ENCODE peak calls at places on chromosomes 1 and 21, in six cellular contexts. N is CD8-positive, alpha-beta T cell; E is epithelial cell of esophagus; R is A549; K is progenitor cell of endocrine pancreas; M is AG04450. X is an unnamed sample.

GRCh38 chr1:101188311-101188710 is 48.5 kb upstream of the S1PR1 start:
- DNase-seq in N (no peak), E (no peak), R (no peak), K (no peak), M (no peak), X (no peak)

GRCh38 chr21:36966846-36967657 is 583 bp upstream of the HLCS start:
- DNase-seq in N (peak), E (no peak), R (no peak), K (no peak), M (no peak), X (peak)

GRCh38 chr1:214008347-214008746 is 20.6 kb downstream of the PROX1 start:
- DNase-seq in N (no peak), E (no peak), R (no peak), K (no peak), M (no peak), X (no peak)

GRCh38 chr21:25735895-25736597 is 1.3 kb downstream of the GABPA start:
- DNase-seq in N (no peak), E (peak), R (no peak), K (no peak), M (no peak), X (peak)

GRCh38 chr1:10824821-10825540 is 28.5 kb upstream of the CASZ1 start:
- DNase-seq in N (no peak), E (peak), R (peak), K (no peak), M (peak), X (peak)

GRCh38 chr1:155978325-155978972 is at the start of gene ARHGEF2:
- DNase-seq in N (peak), E (peak), R (peak), K (peak), M (no peak), X (peak)

GRCh38 chr1:23609971-23610370 is 50.7 kb upstream of the ID3 start:
- DNase-seq in N (no peak), E (no peak), R (no peak), K (no peak), M (no peak), X (no peak)

GRCh38 chr1:29290414-29290980 is 54.2 kb downstream of the PTPRU start:
- DNase-seq in N (no peak), E (no peak), R (no peak), K (no peak), M (no peak), X (no peak)

GRCh38 chr1:58584082-58584895 is 7.2 kb upstream of the TACSTD2 start:
- DNase-seq in N (no peak), E (peak), R (peak), K (no peak), M (peak), X (peak)

GRCh38 chr1:164771568-164772350 is 212.8 kb downstream of the PBX1 start:
- DNase-seq in N (no peak), E (peak), R (no peak), K (no peak), M (no peak), X (peak)

GRCh38 chr1:35881850-35882273 is 1.1 kb upstream of the AGO1 start:
- DNase-seq in N (no peak), E (peak), R (no peak), K (no peak), M (no peak), X (no peak)

GRCh38 chr1:54996869-54997710 is 1.6 kb upstream of the BSND start:
- DNase-seq in N (no peak), E (peak), R (no peak), K (no peak), M (no peak), X (no peak)

GRCh38 chr21:32951041-32951440 is 74.7 kb upstream of the OLIG2 start:
- DNase-seq in N (no peak), E (no peak), R (no peak), K (no peak), M (no peak), X (no peak)

GRCh38 chr1:180261524-180262160 is 31.6 kb downstream of the LHX4 start:
- DNase-seq in N (no peak), E (no peak), R (no peak), K (no peak), M (no peak), X (no peak)

GRCh38 chr1:67662884-67663283 is 22.1 kb upstream of the GADD45A start:
- DNase-seq in N (no peak), E (no peak), R (no peak), K (no peak), M (no peak), X (no peak)

GRCh38 chr1:38360807-38361206 is 314.2 kb upstream of the POU3F1 start:
- DNase-seq in N (no peak), E (no peak), R (no peak), K (no peak), M (no peak), X (no peak)

GRCh38 chr1:206555473-206555935 is 48.2 kb downstream of the RASSF5 start:
- DNase-seq in N (peak), E (no peak), R (no peak), K (no peak), M (no peak), X (no peak)

GRCh38 chr1:236063919-236064673 is 794 bp downstream of the NID1 start:
- DNase-seq in N (no peak), E (peak), R (peak), K (peak), M (no peak), X (no peak)

DNA sequence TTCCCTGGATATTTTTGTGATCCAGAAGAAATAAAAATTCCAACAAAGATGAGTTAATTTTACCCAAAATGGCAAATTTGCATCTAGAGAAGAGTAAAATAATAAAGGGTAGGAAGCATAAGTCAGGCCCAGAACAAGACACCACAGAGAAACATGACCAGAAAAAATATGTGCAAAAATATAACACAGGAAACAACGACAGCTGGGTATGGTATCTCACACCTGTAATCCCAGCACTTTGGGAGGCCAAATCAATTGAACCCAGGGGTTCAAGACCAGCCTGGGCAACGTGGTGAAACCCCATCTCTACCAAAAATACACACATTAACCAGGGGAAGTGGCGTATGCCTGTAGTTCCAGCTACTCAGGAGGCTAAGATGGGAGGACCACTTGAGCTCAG is 39.7 kb upstream of the SDC3 start:
- DNase-seq in N (no peak), E (no peak), R (no peak), K (no peak), M (no peak), X (no peak)
- TF ChIP-seq CTCF in N (no peak), E (no peak), R (no peak), K (no peak), M (no peak), X (no peak)

DNA sequence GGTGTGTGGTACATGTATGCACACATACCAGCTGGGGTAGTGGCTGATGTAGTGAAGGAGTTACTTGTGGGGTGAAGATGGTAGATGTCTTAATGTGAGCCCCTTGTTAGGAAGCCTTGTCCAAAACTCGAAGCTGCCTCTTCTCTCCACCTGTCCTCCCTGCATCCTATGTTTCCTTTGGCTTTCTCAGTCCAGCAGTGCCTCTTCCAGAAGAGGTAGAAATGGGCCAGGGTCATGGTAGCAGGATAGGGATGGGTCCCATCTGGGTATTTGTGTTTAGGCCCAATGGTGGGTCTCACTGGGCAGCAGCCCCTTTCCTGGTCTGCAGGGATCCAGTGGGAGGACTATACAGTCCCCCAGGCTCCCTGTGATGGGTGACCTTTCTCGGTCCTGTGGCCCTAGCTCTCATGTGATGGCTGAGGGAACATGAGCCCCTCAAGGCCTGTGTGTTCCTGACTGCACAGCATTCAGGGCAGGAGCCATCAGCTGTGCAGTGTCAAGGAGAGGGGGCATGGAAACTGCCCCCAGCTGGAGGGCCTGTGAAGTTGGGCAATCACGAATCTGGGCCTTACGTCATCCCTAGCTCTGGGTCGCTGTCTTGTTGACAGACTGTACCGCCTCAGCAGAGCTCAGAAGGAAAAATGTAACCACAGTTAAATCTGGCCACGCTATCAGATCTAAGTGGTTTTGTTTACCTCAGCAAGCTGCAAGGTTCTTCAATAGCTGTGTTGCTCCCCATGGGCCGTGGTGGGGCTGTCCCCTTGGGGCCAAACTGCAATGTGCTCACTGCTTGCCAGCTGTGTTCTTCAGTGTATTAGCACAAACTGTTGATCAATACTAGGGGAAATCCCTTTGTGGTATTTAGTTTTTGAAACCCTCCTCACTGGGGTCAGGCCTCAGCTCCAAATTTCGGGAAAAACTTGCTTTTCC is 82.7 kb downstream of the NOS1AP start:
- DNase-seq in N (no peak), E (no peak), R (no peak), K (no peak), M (peak), X (peak)
- TF ChIP-seq CTCF in N (no peak), E (no peak), R (no peak), K (no peak), M (no peak), X (no peak)

GRCh38 chr1:63064135-63064534 is 258.2 kb upstream of the FOXD3 start:
- DNase-seq in N (no peak), E (no peak), R (no peak), K (no peak), M (no peak), X (no peak)

GRCh38 chr1:63068626-63069025 is 253.7 kb upstream of the FOXD3 start:
- DNase-seq in N (no peak), E (peak), R (no peak), K (no peak), M (no peak), X (peak)

GRCh38 chr1:63069214-63069613 is 253.2 kb upstream of the FOXD3 start:
- DNase-seq in N (no peak), E (no peak), R (no peak), K (no peak), M (no peak), X (no peak)

GRCh38 chr1:63063367-63063766 is 259.0 kb upstream of the FOXD3 start:
- DNase-seq in N (no peak), E (no peak), R (no peak), K (no peak), M (no peak), X (peak)
- TF ChIP-seq CTCF in N (no peak), E (no peak), R (no peak), K (no peak), M (no peak), X (no peak)

GRCh38 chr1:31936966-31937299 is 1.2 kb downstream of the PTP4A2 start:
- DNase-seq in N (no peak), E (no peak), R (no peak), K (no peak), M (no peak), X (no peak)

GRCh38 chr1:31936278-31936965 is 1.7 kb downstream of the PTP4A2 start:
- DNase-seq in N (no peak), E (peak), R (no peak), K (no peak), M (no peak), X (no peak)

GRCh38 chr1:31937300-31938183 is 626 bp downstream of the PTP4A2 start:
- DNase-seq in N (peak), E (peak), R (no peak), K (peak), M (no peak), X (no peak)

GRCh38 chr1:31939484-31940329 is 1.5 kb upstream of the PTP4A2 start:
- DNase-seq in N (peak), E (peak), R (peak), K (peak), M (peak), X (peak)

GRCh38 chr1:31938184-31938975 is at the start of gene PTP4A2:
- DNase-seq in N (peak), E (peak), R (peak), K (peak), M (peak), X (peak)
- TF ChIP-seq CTCF in N (peak), E (peak), R (peak), K (peak), M (peak), X (peak)

GRCh38 chr1:227823537-227823936 is 8.1 kb downstream of the PRSS38 start:
- DNase-seq in N (no peak), E (no peak), R (no peak), K (no peak), M (no peak), X (no peak)
- TF ChIP-seq CTCF in N (no peak), E (no peak), R (no peak), K (no peak), M (no peak), X (no peak)

GRCh38 chr1:44103270-44104131 is 15.1 kb upstream of the KLF17 start:
- DNase-seq in N (no peak), E (peak), R (no peak), K (peak), M (no peak), X (no peak)
- TF ChIP-seq CTCF in N (no peak), E (peak), R (peak), K (peak), M (peak), X (no peak)

GRCh38 chr1:53572802-53573148 is 113.6 kb downstream of the DMRTB1 start:
- DNase-seq in N (no peak), E (peak), R (no peak), K (no peak), M (no peak), X (no peak)
- TF ChIP-seq CTCF in N (no peak), E (no peak), R (no peak), K (no peak), M (no peak), X (no peak)

DNA sequence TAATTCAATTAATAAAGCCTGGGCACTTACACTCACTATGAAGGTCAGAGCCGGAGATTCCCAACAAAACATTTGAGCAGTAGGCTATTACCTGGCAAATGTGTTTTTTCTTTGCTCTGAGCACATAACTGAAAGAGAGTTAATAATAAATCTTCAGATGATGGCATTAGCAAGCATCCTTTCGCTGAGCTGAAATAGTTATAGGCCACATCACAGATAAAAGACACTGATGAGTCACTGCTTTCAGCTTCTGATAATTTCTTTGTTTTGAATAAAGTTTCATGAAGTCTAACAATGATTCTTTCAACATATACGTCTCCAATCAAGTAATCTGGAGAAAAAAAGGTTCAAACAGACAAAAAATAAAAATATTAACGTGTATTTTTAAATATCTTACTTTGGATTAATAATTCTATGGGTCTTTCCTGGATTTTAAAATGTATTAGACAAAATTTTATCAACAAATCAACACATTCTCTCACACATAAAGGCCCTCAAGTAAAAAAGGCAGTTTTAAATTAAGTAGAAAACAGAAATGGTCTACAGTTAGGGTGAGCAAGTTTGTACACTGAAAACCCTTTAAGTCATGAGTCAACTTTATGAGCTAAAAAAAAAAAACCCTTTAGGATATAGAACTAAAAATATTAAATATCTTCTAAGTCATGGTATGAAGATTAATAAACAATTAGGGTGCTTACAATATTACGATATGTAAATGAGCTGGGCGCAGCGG is 33.1 kb downstream of the LTN1 start:
- DNase-seq in N (no peak), E (peak), R (peak), K (no peak), M (peak), X (peak)
- TF ChIP-seq CTCF in N (no peak), E (no peak), R (no peak), K (no peak), M (no peak), X (no peak)

GRCh38 chr1:245777752-245778151 is 623.0 kb downstream of the KIF26B start:
- DNase-seq in N (no peak), E (no peak), R (no peak), K (no peak), M (no peak), X (no peak)

GRCh38 chr1:245785433-245785832 is 630.6 kb downstream of the KIF26B start:
- DNase-seq in N (no peak), E (no peak), R (no peak), K (no peak), M (no peak), X (no peak)

DNA sequence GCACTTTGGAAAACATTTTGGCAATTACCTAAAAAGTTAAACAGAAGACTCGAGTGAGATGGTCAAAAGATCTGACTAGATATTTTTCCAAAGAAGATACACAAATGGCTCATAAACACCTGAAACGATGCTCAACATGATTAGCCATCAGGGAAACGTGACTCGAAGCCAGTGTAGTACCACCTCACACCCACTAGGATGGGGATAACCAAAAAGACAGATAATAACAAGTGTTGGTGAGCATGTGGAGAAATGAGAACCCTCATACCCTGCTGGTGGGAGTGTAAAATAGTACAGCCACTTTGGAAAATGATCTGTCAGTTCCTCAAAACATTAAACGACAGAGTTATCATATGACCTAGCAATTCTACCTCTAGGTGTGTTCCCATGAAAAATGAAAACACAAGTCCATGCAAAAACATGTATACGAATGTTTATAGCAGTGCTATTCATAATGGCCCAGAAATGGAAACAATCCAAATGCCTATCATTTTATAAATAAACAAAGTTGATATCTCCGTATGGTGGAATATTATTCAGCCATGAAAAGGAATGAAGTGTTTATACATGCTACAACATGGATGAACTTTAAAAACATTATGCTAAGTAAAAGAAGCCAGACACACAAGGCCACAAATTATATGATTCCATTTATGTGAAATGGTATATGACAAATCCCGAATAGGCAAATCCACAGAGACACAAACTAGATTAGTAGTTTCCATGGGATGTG is 625.2 kb downstream of the KIF26B start:
- DNase-seq in N (no peak), E (no peak), R (no peak), K (no peak), M (no peak), X (no peak)
- TF ChIP-seq CTCF in N (no peak), E (no peak), R (no peak), K (peak), M (peak), X (no peak)

DNA sequence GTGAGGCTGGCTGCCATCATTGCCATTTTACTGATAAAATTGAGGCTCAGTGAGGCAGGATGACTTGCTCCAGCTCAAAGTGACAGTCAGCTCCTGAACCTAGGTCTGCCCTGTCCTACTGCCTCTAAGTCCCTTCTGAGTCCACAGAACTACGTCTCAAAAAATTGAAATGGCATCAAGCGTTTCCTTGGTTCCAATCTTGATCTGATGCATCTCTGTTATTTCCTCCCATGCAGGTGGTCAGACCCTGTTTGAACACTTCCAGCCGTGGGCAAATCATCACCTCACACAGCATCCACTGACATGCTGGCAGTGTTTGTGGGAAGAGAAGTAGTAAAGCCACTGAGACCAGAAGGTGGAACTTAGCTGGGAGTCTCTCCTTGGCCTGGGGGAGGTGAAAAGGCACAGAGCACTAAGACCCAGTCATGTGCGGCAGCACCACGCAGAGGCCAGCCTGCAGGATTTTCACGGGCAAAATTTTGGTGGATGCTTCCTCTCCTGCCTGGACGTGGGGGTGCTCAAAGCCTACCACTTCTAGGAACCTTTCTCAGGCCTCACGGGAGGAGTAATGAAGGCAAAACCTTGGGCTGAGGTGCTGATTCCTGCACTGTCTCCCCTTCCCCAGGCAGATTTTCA is 7.8 kb upstream of the CPLANE2 start:
- DNase-seq in N (no peak), E (no peak), R (no peak), K (no peak), M (no peak), X (no peak)
- TF ChIP-seq CTCF in N (no peak), E (no peak), R (no peak), K (no peak), M (no peak), X (no peak)